ENCODE peak calls at places on chromosomes 7 and 10, in four cellular contexts. P is gastrocnemius medialis, O is psoas muscle, M is mammary epithelial cell. D is an unnamed sample.

GRCh38 chr10:36381748-36382147 is 739.7 kb upstream of the FZD8 start:
- DNase-seq in P (no peak), O (no peak), M (no peak), D (no peak)

GRCh38 chr7:5827755-5828154 is 46.3 kb upstream of the RNF216 start:
- DNase-seq in P (no peak), O (no peak), M (no peak), D (no peak)

GRCh38 chr7:21828846-21829245 is 116.9 kb downstream of the CDCA7L start:
- DNase-seq in P (no peak), O (no peak), M (no peak), D (no peak)

GRCh38 chr10:24553051-24553612 is 170.6 kb downstream of the ARHGAP21 start:
- DNase-seq in P (no peak), O (no peak), M (peak; percentile 46), D (no peak)

GRCh38 chr7:4204530-4205165 is 477.4 kb upstream of the FOXK1 start:
- DNase-seq in P (no peak), O (no peak), M (no peak), D (no peak)

GRCh38 chr10:132451506-132452215 is 54.7 kb downstream of the PWWP2B start:
- DNase-seq in P (no peak), O (peak; percentile 21), M (peak; percentile 32), D (no peak)

GRCh38 chr7:1672851-1673486 is 2.9 kb downstream of the ELFN1 start:
- DNase-seq in P (peak; percentile 5), O (peak; percentile 6), M (no peak), D (no peak)

GRCh38 chr7:70695804-70696104 is 436.2 kb upstream of the GALNT17 start:
- DNase-seq in P (no peak), O (no peak), M (peak; percentile 31), D (no peak)

GRCh38 chr10:21981118-21981517 is 22.4 kb downstream of the DNAJC1 start:
- DNase-seq in P (no peak), O (no peak), M (no peak), D (no peak)

GRCh38 chr7:54394877-54395276 is 147.3 kb upstream of the VSTM2A start:
- DNase-seq in P (no peak), O (no peak), M (peak; percentile 13), D (no peak)

DNA sequence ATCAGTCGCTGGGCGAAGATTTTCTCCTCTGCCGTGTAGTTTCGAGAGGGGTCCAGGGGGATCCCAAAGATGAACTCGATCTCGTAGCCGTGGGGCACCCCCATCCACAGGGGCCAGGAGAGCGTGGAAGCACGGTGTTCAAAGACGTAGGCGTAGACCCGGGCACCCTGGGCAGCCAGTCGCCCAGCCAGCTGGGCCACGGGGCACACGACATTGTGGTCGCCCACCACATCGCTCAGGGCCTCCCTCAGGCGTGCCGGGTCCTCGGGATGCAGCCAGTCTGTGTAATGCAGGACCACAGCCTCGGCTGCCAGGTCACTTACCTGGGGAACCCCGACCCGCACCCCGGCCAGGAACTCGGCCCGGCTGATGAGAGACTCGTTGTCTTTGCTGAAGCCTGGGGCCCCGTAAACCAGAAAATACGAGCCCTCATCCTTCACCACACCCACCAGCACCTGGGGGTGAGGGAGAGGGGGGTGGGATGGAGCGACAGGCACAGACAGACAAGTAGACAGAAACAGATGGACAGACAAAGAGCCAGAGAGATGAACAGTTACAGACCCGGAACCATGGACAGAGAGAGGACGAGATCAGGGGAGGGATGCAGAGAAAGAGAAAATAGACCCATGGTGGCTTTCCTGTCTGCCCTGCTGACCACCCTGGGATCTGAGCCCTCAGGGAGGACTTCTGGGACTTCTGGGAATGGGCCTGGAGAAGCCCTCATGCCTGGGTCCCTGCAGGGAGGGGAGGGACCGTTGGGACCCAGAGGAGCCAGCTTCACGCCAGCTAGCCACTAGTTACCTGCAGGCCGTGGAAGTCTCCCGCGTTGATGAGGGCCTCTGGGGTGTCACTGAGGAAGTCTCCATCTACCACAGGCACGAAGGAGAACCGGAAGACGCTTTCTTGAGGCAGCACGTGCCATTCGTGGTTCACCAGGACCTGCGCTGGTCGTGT is 3.0 kb downstream of the ACHE start:
- DNase-seq in P (no peak), O (no peak), M (no peak), D (no peak)
- H3K4me1 ChIP-seq in P (peaks cover 64% of the 10 kb centered on the region), O (peaks cover 34% of the 10 kb centered on the region), M (peaks cover 41% of the 10 kb centered on the region), D (peaks cover 16% of the 10 kb centered on the region)

GRCh38 chr7:38215734-38216670 is 38.0 kb downstream of the STARD3NL start:
- DNase-seq in P (peak; percentile 75), O (peak; percentile 76), M (peak; percentile 40), D (peak; percentile 60)
- H3K4me3 ChIP-seq in P (no peak overlapping the region), O (no peak overlapping the region), M (no peak overlapping the region), D (peak overlapping the region; percentile 34)

GRCh38 chr7:137882261-137882668 is 35.5 kb upstream of the DGKI start:
- DNase-seq in P (peak; percentile 68), O (peak; percentile 74), M (peak; percentile 98), D (peak; percentile 21)
- H3K4me1 ChIP-seq in P (peaks cover 23% of the 10 kb centered on the region), O (no peaks in the 10 kb centered on the region), M (peaks cover 75% of the 10 kb centered on the region), D (peaks cover 69% of the 10 kb centered on the region)

DNA sequence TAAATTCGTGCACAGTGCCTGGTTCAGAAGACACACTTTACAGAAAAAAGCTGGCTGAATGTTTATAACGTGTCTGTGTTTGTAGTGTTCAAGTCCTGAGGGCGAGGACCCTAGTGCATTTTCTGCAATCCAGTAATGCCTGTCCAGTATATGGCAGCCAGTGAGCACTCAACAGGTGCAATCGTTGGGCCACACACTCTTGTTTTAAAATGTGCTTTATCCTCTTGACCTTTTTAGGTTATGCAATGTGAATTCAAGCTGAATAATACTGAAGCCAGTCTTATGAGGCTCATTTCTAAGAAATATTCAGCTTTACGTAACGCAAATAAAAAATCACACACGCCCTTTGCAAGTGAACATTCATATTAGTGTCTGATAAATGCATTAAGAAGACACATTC is 775 bp upstream of the MTURN start:
- DNase-seq in P (no peak), O (no peak), M (no peak), D (no peak)
- H3K4me3 ChIP-seq in P (peak overlapping the region; percentile 83), O (peak overlapping the region; percentile 92), M (peak overlapping the region; percentile 57), D (peak overlapping the region; percentile 90)

GRCh38 chr7:105652359-105652993 is 71.2 kb upstream of the EFCAB10 start:
- DNase-seq in P (peak; percentile 66), O (peak; percentile 77), M (peak; percentile 43), D (peak; percentile 16)
- H3K4me1 ChIP-seq in P (peaks cover 14% of the 10 kb centered on the region), O (peaks cover 28% of the 10 kb centered on the region), M (peaks cover 7% of the 10 kb centered on the region), D (no peaks in the 10 kb centered on the region)

GRCh38 chr7:90246184-90246583 is 1.2 kb downstream of the CFAP69 start:
- DNase-seq in P (no peak), O (no peak), M (no peak), D (no peak)
- H3K4me3 ChIP-seq in P (peak overlapping the region; percentile 97), O (peak overlapping the region; percentile 95), M (no peak overlapping the region), D (peak overlapping the region; percentile 87)

DNA sequence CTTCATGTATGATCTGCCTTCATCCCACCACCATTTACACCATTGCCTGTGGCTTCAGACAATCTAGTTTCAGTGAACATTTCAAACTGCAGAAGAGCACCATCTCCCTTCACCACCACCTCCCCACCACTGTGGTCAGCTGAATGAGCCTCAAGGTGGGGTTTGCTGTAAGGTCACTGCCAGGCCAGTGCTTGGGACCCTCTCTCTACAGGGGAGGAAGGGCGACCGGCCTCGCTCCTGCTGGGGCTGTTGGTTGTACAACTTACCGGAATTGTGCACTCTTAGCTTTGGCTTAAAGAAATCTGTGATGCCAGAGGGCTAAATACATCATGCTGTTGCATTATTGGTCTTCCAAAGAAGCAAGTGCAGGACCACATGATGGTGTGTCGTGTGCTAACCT is 26.6 kb downstream of the PFKP start:
- DNase-seq in P (no peak), O (no peak), M (no peak), D (no peak)
- H3K4me1 ChIP-seq in P (no peaks in the 10 kb centered on the region), O (no peaks in the 10 kb centered on the region), M (peaks cover 74% of the 10 kb centered on the region), D (peaks cover 65% of the 10 kb centered on the region)

GRCh38 chr7:72334733-72335132 is 77.4 kb downstream of the CALN1 start:
- DNase-seq in P (no peak), O (no peak), M (no peak), D (no peak)

GRCh38 chr7:72335561-72336381 is 76.4 kb downstream of the CALN1 start:
- DNase-seq in P (no peak), O (no peak), M (no peak), D (no peak)

GRCh38 chr7:72337822-72338167 is 74.3 kb downstream of the CALN1 start:
- DNase-seq in P (no peak), O (no peak), M (no peak), D (no peak)

GRCh38 chr7:72336887-72337821 is 75.0 kb downstream of the CALN1 start:
- DNase-seq in P (no peak), O (no peak), M (no peak), D (no peak)

DNA sequence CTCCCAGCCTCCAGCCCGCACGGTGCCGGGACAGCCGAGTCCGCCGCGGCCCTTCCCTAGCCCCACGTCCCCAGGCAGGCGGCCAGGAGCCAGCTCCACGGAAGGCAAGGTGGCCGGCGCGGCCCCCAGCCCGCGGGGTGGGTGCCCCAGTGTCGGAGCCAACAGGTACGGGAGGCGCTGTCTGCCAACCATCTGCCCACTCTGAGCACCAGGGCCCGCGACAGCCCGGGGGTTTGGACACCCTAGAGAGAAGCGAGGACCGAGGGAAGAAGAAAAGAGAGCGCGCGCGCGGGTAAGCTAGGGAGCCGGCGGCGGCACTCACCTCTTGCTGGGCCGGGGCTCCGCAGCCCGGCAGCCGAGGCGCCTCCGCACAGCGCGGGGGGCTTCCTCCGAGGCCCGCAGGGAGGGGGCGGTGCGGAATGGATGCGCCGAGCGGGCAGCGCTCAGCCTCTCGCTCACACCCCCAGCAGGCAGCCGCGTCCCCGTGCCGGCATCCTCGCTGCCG is 75.7 kb downstream of the CALN1 start:
- DNase-seq in P (no peak), O (no peak), M (no peak), D (no peak)
- H3K4me3 ChIP-seq in P (no peak overlapping the region), O (peak overlapping the region; percentile 11), M (no peak overlapping the region), D (no peak overlapping the region)

GRCh38 chr7:50283206-50283605 is 21.3 kb upstream of the IKZF1 start:
- DNase-seq in P (no peak), O (no peak), M (no peak), D (no peak)

GRCh38 chr7:50278120-50278519 is 26.4 kb upstream of the IKZF1 start:
- DNase-seq in P (no peak), O (no peak), M (no peak), D (no peak)

GRCh38 chr7:50285259-50285658 is 19.3 kb upstream of the IKZF1 start:
- DNase-seq in P (no peak), O (no peak), M (no peak), D (no peak)

GRCh38 chr7:50284296-50284695 is 20.2 kb upstream of the IKZF1 start:
- DNase-seq in P (no peak), O (no peak), M (no peak), D (no peak)

DNA sequence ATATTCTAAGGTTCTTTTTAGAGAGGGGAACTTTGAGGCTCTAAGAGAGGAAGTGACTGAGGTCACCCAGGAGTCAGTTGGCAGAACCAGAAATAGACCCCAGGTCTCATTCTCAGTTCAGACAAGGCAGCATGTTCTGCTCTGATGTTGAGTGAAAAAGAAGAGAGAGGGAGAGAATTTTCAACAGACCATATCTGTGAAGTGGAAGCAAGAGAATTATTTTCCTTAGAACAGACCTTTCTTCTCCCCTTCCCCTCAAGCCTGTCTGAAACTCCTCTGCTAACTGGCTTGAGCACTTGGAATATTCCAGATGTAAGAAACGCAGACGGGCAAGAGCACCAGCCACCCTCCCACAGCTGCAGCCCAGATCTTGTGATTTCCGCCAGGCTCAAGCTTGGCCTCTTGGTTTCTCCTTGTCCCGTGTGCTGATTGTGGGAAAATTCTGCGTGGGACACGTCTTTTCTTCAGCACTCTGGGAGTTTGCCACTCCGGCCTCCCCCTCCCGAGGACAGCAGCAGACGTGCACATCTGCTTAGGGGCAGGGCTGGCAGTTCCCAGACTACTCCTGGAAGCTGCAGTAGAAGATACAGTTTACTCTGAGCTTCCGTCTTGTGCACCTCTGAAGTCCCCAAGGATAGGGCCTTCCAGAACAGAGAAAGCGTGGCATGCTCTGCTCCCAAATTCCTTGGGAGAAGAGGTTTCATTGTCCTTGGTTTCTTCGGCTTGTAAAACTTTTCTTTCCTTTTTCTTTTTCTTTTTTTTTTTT is 22.7 kb upstream of the IKZF1 start:
- DNase-seq in P (no peak), O (no peak), M (no peak), D (no peak)
- H3K4me1 ChIP-seq in P (no peaks in the 10 kb centered on the region), O (no peaks in the 10 kb centered on the region), M (no peaks in the 10 kb centered on the region), D (no peaks in the 10 kb centered on the region)

D was measured in thoracic aorta.